ENCODE peak calls at places on chromosome 16, in five cellular contexts. K is breast epithelium, T is PC-3, M is adipocyte, L is aorta. O is an unnamed sample.
A peak's percentile ranks its signal among the peaks of the same experiment; 100 is the strongest.

GRCh38 chr16:69233124-69233523 is 46.2 kb downstream of the SNTB2 start:
- DNase-seq in M (no peak), L (no peak), K (no peak), T (no peak), O (no peak)

GRCh38 chr16:12904041-12904671 is 2.8 kb downstream of the SHISA9 start:
- DNase-seq in T (no peak), L (no peak), M (no peak), K (no peak), O (no peak)

GRCh38 chr16:87996962-87997880 is 46.0 kb downstream of the BANP start:
- DNase-seq in M (no peak), L (no peak), T (no peak), K (no peak), O (no peak)

GRCh38 chr16:54817432-54817831 is 113.2 kb upstream of the IRX5 start:
- DNase-seq in L (no peak), M (peak; percentile 37), T (peak; percentile 4), K (no peak), O (no peak)

GRCh38 chr16:9479008-9479407 is 387.6 kb downstream of the HAPSTR1 start:
- DNase-seq in M (no peak), L (no peak), K (no peak), T (no peak), O (no peak)

GRCh38 chr16:88453621-88454314 is 688 bp downstream of the ZFPM1 start:
- DNase-seq in M (peak; percentile 56), K (no peak), L (no peak), T (no peak), O (no peak)

GRCh38 chr16:17696696-17697095 is 225.9 kb upstream of the XYLT1 start:
- DNase-seq in M (no peak), T (no peak), L (no peak), K (no peak), O (no peak)

GRCh38 chr16:17318200-17318599 is 152.6 kb downstream of the XYLT1 start:
- DNase-seq in T (no peak), M (no peak), K (no peak), L (peak; percentile 73), O (no peak)

GRCh38 chr16:25838724-25839186 is 147.0 kb downstream of the HS3ST4 start:
- DNase-seq in M (peak; percentile 78), L (no peak), K (no peak), T (peak; percentile 61), O (no peak)

GRCh38 chr16:35215287-35215686 is 1755.9 kb downstream of the TP53TG3F start:
- DNase-seq in M (no peak), K (no peak), L (no peak), T (no peak), O (no peak)

GRCh38 chr16:17776888-17777287 is 306.1 kb upstream of the XYLT1 start:
- DNase-seq in M (no peak), T (no peak), K (no peak), L (no peak), O (no peak)

GRCh38 chr16:28496844-28497243 is 2.4 kb downstream of the APOBR start:
- DNase-seq in L (no peak), T (no peak), M (no peak), K (no peak), O (no peak)

GRCh38 chr16:3106205-3106928 is 6.0 kb upstream of the ZNF205 start:
- DNase-seq in M (peak; percentile 94), T (peak; percentile 81), L (peak; percentile 94), K (peak; percentile 93), O (peak; percentile 91)

GRCh38 chr16:17346774-17347569 is 123.8 kb downstream of the XYLT1 start:
- DNase-seq in L (no peak), T (no peak), K (no peak), M (no peak), O (no peak)

GRCh38 chr16:85819245-85819644 is 19.8 kb downstream of the COX4I1 start:
- DNase-seq in K (peak; percentile 85), M (peak; percentile 83), T (peak; percentile 84), L (peak; percentile 91), O (peak; percentile 80)

GRCh38 chr16:6863135-6863534 is 469.5 kb upstream of the RBFOX1 start:
- DNase-seq in K (no peak), T (no peak), L (no peak), M (no peak), O (no peak)

GRCh38 chr16:4957720-4958509 is at the start of gene SEC14L5:
- DNase-seq in K (peak; percentile 100), T (peak; percentile 95), L (peak; percentile 97), M (peak; percentile 100), O (peak; percentile 97)

GRCh38 chr16:83023011-83023410 is 396.2 kb downstream of the CDH13 start:
- DNase-seq in K (no peak), L (no peak), M (no peak), T (no peak), O (no peak)

GRCh38 chr16:83338941-83339340 is 468.8 kb upstream of the HSBP1 start:
- DNase-seq in T (no peak), L (no peak), K (no peak), M (peak; percentile 16), O (no peak)

GRCh38 chr16:78906135-78906534 is 694.4 kb downstream of the MAF start:
- DNase-seq in K (no peak), L (no peak), T (no peak), M (no peak), O (no peak)

GRCh38 chr16:66949472-66949871 is 11.6 kb upstream of the CES3 start:
- DNase-seq in K (no peak), L (no peak), M (no peak), T (no peak), O (no peak)

GRCh38 chr16:66199189-66199588 is 167.3 kb upstream of the CDH5 start:
- DNase-seq in K (no peak), T (no peak), M (peak; percentile 83), L (no peak), O (no peak)

GRCh38 chr16:50400312-50400966 is 31.7 kb upstream of the BRD7 start:
- DNase-seq in M (no peak), L (no peak), T (no peak), K (no peak), O (no peak)

GRCh38 chr16:1330260-1330914 is 3.1 kb upstream of the BAIAP3 start:
- DNase-seq in M (no peak), K (no peak), T (peak; percentile 57), L (no peak), O (no peak)

GRCh38 chr16:75821117-75821516 is 94.8 kb upstream of the CPHXL start:
- DNase-seq in L (no peak), K (no peak), T (no peak), M (no peak), O (no peak)

GRCh38 chr16:30511509-30511908 is 14.9 kb downstream of the ZNF768 start:
- DNase-seq in K (no peak), L (no peak), T (no peak), M (no peak), O (no peak)

GRCh38 chr16:75761111-75761510 is 34.8 kb upstream of the CPHXL start:
- DNase-seq in K (no peak), L (no peak), M (no peak), T (peak; percentile 32), O (no peak)

GRCh38 chr16:30958164-30959083 is 870 bp downstream of the SETD1A start:
- DNase-seq in M (peak; percentile 81), K (no peak), L (peak; percentile 49), T (peak; percentile 29), O (peak; percentile 43)

GRCh38 chr16:24524855-24525652 is 14.3 kb upstream of the RBBP6 start:
- DNase-seq in L (no peak), T (no peak), M (peak; percentile 59), K (no peak), O (no peak)

GRCh38 chr16:89104303-89104702 is 10.7 kb downstream of the ACSF3 start:
- DNase-seq in K (no peak), T (no peak), L (no peak), M (no peak), O (no peak)

GRCh38 chr16:48930951-48931553 is 321.1 kb upstream of the N4BP1 start:
- DNase-seq in T (no peak), K (no peak), L (no peak), M (no peak), O (no peak)

GRCh38 chr16:4370570-4371480 is 823 bp upstream of the VASN start:
- DNase-seq in L (peak; percentile 95), T (no peak), K (no peak), M (peak; percentile 85), O (peak; percentile 75)

GRCh38 chr16:70251651-70252354 is at the start of gene EXOSC6:
- DNase-seq in L (peak; percentile 94), K (peak; percentile 88), M (peak; percentile 93), T (peak; percentile 90), O (peak; percentile 90)
- H3K36me3 ChIP-seq in L (no peaks in the 10 kb centered on the region), K (peaks cover 15% of the 10 kb centered on the region), M (peaks cover 53% of the 10 kb centered on the region), T (peaks cover 26% of the 10 kb centered on the region), O (peaks cover 57% of the 10 kb centered on the region)

GRCh38 chr16:57054338-57054737 is 38.0 kb upstream of the CPNE2 start:
- DNase-seq in T (peak; percentile 2), L (no peak), M (no peak), K (no peak), O (no peak)
- H3K36me3 ChIP-seq in T (no peaks in the 10 kb centered on the region), L (no peaks in the 10 kb centered on the region), M (peaks cover 38% of the 10 kb centered on the region), K (no peaks in the 10 kb centered on the region), O (peaks cover 37% of the 10 kb centered on the region)

GRCh38 chr16:62353355-62353754 is 317.1 kb upstream of the CDH8 start:
- DNase-seq in K (no peak), L (no peak), M (no peak), T (no peak), O (no peak)
- H3K36me3 ChIP-seq in K (no peaks in the 10 kb centered on the region), L (no peaks in the 10 kb centered on the region), M (no peaks in the 10 kb centered on the region), T (no peaks in the 10 kb centered on the region), O (no peaks in the 10 kb centered on the region)

GRCh38 chr16:84357191-84357651 is 11.1 kb upstream of the ATP2C2 start:
- DNase-seq in M (no peak), L (no peak), T (peak; percentile 81), K (no peak), O (no peak)
- H3K36me3 ChIP-seq in M (no peaks in the 10 kb centered on the region), L (no peaks in the 10 kb centered on the region), T (no peaks in the 10 kb centered on the region), K (no peaks in the 10 kb centered on the region), O (no peaks in the 10 kb centered on the region)

GRCh38 chr16:15705064-15705565 is 55.1 kb downstream of the NDE1 start:
- DNase-seq in M (no peak), K (no peak), T (no peak), L (no peak), O (no peak)

GRCh38 chr16:15703029-15703736 is 53.1 kb downstream of the NDE1 start:
- DNase-seq in K (no peak), T (no peak), L (peak; percentile 36), M (no peak), O (no peak)

GRCh38 chr16:15707332-15707731 is 57.3 kb downstream of the NDE1 start:
- DNase-seq in K (no peak), T (no peak), L (no peak), M (no peak), O (no peak)

GRCh38 chr16:15701975-15702970 is 52.2 kb downstream of the NDE1 start:
- DNase-seq in L (no peak), M (peak; percentile 9), K (no peak), T (no peak), O (no peak)

DNA sequence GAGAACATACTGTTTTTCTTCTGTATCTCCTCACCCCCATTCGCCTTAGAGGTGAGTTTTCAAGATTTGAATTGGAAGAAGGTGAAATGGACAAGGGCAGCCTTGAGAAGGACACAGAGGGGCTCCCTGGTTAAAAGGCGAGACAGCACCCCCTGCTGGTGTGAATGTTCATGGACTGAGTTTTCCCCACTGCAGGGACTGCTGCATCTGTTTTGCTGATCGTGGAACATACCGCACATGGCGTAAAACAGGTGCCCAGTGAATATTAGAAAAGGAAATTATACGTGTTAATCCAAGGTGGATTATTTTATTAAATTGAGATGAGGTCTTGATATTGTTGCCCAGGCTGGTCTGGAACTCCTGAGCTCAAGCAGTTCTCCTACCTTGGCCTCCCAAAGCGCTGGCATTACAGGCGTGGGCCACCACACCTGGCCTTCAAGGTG is 54.5 kb downstream of the NDE1 start:
- DNase-seq in L (peak; percentile 81), M (peak; percentile 90), K (peak; percentile 75), T (peak; percentile 73), O (peak; percentile 69)
- H3K36me3 ChIP-seq in L (no peaks in the 10 kb centered on the region), M (peaks cover 12% of the 10 kb centered on the region), K (no peaks in the 10 kb centered on the region), T (peaks cover 3% of the 10 kb centered on the region), O (peaks cover 28% of the 10 kb centered on the region)

GRCh38 chr16:11038777-11039176 is 94.4 kb downstream of the CLEC16A start:
- DNase-seq in K (no peak), L (no peak), T (peak; percentile 90), M (no peak), O (no peak)
- H3K36me3 ChIP-seq in K (no peaks in the 10 kb centered on the region), L (no peaks in the 10 kb centered on the region), T (no peaks in the 10 kb centered on the region), M (peaks cover 43% of the 10 kb centered on the region), O (peaks cover 59% of the 10 kb centered on the region)